ENCODE peak calls at places on chromosomes 12 and 14, in ten cellular contexts. Z is NCI-H146, I is NCI-H524, H is BE2C, A is GM12864, R is iris pigment epithelial cell, J is dorsolateral prefrontal cortex, E is NCI-H2081, S is AG09319, T is cardiac muscle cell. M is an unnamed sample.

GRCh38 chr12:30687265-30687986 is 8.2 kb downstream of the IPO8 start:
- DNase-seq in Z (no peak), I (peak), H (no peak), A (no peak), R (peak), J (no peak), E (no peak), S (no peak), T (peak), M (peak)

GRCh38 chr12:46982629-46983392 is 96.6 kb upstream of the PCED1B start:
- DNase-seq in Z (no peak), I (no peak), H (no peak), A (no peak), R (no peak), J (no peak), E (no peak), S (no peak), T (no peak), M (no peak)

GRCh38 chr12:117125275-117125613 is 26.0 kb upstream of the TESC start:
- DNase-seq in Z (peak), I (peak), H (peak), A (no peak), R (peak), J (no peak), E (no peak), S (no peak), T (no peak), M (peak)

GRCh38 chr14:96574633-96575191 is 72.5 kb downstream of the PAPOLA start:
- DNase-seq in Z (no peak), I (peak), H (no peak), A (no peak), R (peak), J (no peak), E (peak), S (peak), T (peak), M (peak)

GRCh38 chr14:75577724-75578098 is 709 bp upstream of the FLVCR2 start:
- DNase-seq in Z (peak), I (peak), H (peak), A (no peak), R (peak), J (peak), E (no peak), S (peak), T (peak), M (peak)

GRCh38 chr12:87679262-87679661 is 349.9 kb downstream of the C12orf50 start:
- DNase-seq in Z (no peak), I (no peak), H (no peak), A (no peak), R (peak), J (no peak), E (no peak), S (no peak), T (no peak), M (peak)

GRCh38 chr12:102169922-102170698 is 27.5 kb downstream of the PMCH start:
- DNase-seq in Z (peak), I (peak), H (peak), A (no peak), R (peak), J (no peak), E (no peak), S (no peak), T (peak), M (peak)

GRCh38 chr14:69711065-69711464 is 55.9 kb upstream of the SRSF5 start:
- DNase-seq in Z (peak), I (peak), H (peak), A (no peak), R (peak), J (peak), E (peak), S (no peak), T (peak), M (no peak)

GRCh38 chr12:10716704-10717315 is 6.3 kb downstream of the YBX3 start:
- DNase-seq in Z (no peak), I (no peak), H (no peak), A (no peak), R (peak), J (peak), E (peak), S (peak), T (peak), M (peak)

GRCh38 chr14:90508536-90509254 is 111.9 kb downstream of the CALM1 start:
- DNase-seq in Z (no peak), I (no peak), H (no peak), A (no peak), R (no peak), J (no peak), E (no peak), S (no peak), T (no peak), M (no peak)

GRCh38 chr14:105092912-105093425 is 27.7 kb upstream of the GPR132 start:
- DNase-seq in Z (peak), I (peak), H (no peak), A (no peak), R (peak), J (peak), E (peak), S (no peak), T (peak), M (peak)

GRCh38 chr14:103008768-103009342 is 48.5 kb downstream of the CDC42BPB start:
- DNase-seq in Z (no peak), I (peak), H (peak), A (no peak), R (peak), J (no peak), E (peak), S (no peak), T (peak), M (peak)